ENCODE peak calls at places on chromosomes 11 and 22, in four cellular contexts. I, R, B and V are unnamed samples.

GRCh38 chr11:79160786-79161403 is 279.9 kb downstream of the TENM4 start:
- DNase-seq in I (no peak), R (no peak), B (no peak), V (no peak)

GRCh38 chr11:12834166-12834565 is 159.9 kb downstream of the TEAD1 start:
- DNase-seq in B (no peak), R (no peak), I (no peak), V (no peak)

GRCh38 chr11:6022954-6023353 is 7.6 kb downstream of the OR56A1 start:
- DNase-seq in B (peak), R (no peak), I (peak), V (peak)

GRCh38 chr11:10294289-10294953 is 402 bp upstream of the SBF2 start:
- DNase-seq in R (peak), I (peak), B (no peak), V (peak)

GRCh38 chr11:1561955-1562354 is 10.1 kb downstream of the DUSP8 start:
- DNase-seq in B (no peak), I (no peak), R (no peak), V (no peak)

GRCh38 chr22:24230911-24231656 is 13.8 kb downstream of the GGT5 start:
- DNase-seq in R (peak), B (no peak), I (peak), V (peak)

GRCh38 chr22:35661377-35661937 is 13.2 kb downstream of the APOL6 start:
- DNase-seq in I (no peak), B (no peak), R (no peak), V (no peak)

GRCh38 chr11:80388536-80388935 is 947.7 kb upstream of the TENM4 start:
- DNase-seq in R (no peak), I (no peak), B (no peak), V (no peak)

GRCh38 chr11:45145421-45146071 is 893 bp upstream of the PRDM11 start:
- DNase-seq in B (no peak), I (peak), R (peak), V (no peak)

GRCh38 chr11:134257101-134257500 is 3.7 kb downstream of the ACAD8 start:
- DNase-seq in R (no peak), B (no peak), I (no peak), V (no peak)
- TF ChIP-seq ELF4 in R (no peak), B (no peak), I (no peak), V (no peak)

DNA sequence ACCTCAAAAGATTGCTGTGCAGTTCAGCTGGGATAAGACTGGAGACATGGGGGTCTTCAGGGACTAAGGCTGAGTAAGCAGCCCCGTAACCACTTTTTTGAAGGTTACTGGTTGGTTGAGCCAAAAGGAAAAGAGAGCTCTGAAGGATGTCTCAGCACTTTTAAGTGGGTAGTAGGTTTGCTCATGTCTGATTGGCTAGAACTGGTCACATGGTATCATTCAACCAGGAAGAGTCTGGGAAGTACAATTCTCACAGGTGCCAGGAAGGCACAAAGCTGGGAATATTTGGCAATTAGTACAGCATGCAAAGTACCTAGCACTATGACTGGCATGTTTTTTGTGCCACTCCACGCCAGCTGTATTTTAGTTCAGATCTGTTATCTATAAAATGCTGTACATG is 58.1 kb downstream of the SNX19 start:
- DNase-seq in I (peak), R (no peak), B (no peak), V (peak)
- TF ChIP-seq ELF4 in I (no peak), R (no peak), B (no peak), V (no peak)

GRCh38 chr22:46791201-46791731 is 28.8 kb downstream of the TBC1D22A start:
- DNase-seq in R (no peak), I (no peak), B (no peak), V (no peak)
- TF ChIP-seq ELF4 in R (no peak), I (no peak), B (no peak), V (no peak)

DNA sequence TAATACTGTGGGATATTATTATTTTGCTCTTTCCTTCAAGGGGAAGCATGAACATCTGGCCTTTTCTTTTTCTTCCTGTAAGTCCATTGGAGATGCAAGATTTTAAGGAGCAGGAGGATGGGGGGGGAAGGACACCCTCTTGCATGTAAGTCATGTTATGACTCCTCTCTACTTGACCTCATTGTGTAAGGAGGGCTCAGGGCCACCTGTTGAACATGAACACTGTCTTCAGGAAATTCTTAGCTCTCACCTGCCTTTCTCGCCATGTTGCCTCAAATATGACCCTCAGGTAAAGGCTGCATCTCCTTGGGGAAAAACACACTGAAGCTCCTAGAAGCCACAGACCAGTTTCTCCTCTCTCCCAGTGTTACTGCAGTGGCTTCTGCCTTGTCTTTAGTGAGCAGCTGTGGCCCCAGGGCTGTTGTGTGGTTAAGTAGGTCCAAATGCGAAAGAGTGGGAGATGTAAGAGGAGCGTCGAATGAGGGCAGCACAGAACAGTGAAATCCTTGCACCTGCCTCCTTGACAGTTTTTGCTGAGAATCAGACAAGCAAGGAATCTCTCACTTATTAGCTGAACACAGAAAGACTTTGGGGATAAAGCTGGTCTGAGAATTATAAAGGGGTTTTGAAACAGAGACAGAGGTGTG is 1.3 kb upstream of the RAG1 start:
- DNase-seq in B (no peak), I (no peak), R (no peak), V (no peak)
- TF ChIP-seq ELF4 in B (no peak), I (no peak), R (no peak), V (no peak)

DNA sequence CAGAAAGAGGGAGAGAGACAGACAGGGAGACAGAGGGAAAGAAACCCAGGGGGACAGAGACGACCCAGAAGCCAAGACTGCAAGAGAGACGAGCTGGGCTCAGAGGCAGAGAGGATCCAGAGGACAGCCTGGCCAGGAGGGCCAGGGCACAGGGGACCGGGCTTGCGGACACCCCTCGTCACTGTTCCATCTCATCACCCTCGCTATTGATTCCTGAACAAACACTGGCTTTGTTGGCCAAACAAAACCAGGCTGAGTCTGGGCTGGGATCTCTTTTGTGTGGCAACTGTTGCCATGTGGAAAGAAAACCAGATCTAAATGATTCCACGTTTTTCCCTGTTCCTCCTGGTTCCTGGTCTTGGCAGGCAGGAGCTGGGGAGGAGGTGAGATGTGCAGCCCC is 339.4 kb downstream of the MN1 start:
- DNase-seq in B (peak), R (no peak), I (no peak), V (no peak)
- TF ChIP-seq ELF4 in B (no peak), R (no peak), I (no peak), V (no peak)

GRCh38 chr11:76436020-76436419 is 8.8 kb upstream of the EMSY start:
- DNase-seq in B (no peak), I (no peak), R (no peak), V (no peak)
- TF ChIP-seq ELF4 in B (no peak), I (no peak), R (no peak), V (no peak)